ENCODE peak calls at places on chromosomes 2 and 18, in four cellular contexts. B, V, I and X are unnamed samples.

GRCh38 chr2:64697286-64698023 is 43.7 kb upstream of the SERTAD2 start:
- DNase-seq in B (no peak), V (no peak), I (no peak), X (no peak)

GRCh38 chr2:216632952-216633615 is at the start of gene IGFBP2:
- DNase-seq in B (no peak), V (peak; percentile 96), I (no peak), X (no peak)

GRCh38 chr2:197298609-197299008 is 12.0 kb downstream of the ANKRD44 start:
- DNase-seq in B (no peak), V (no peak), I (no peak), X (no peak)

GRCh38 chr2:150147889-150148683 is 339.4 kb downstream of the RND3 start:
- DNase-seq in B (no peak), V (no peak), I (no peak), X (no peak)

GRCh38 chr2:50492452-50492851 is 539.5 kb downstream of the NRXN1 start:
- DNase-seq in B (peak; percentile 54), V (peak; percentile 57), I (peak; percentile 3), X (peak; percentile 6)

GRCh38 chr2:15674637-15675455 is 83.2 kb downstream of the DDX1 start:
- DNase-seq in B (no peak), V (no peak), I (no peak), X (no peak)

GRCh38 chr2:12918841-12919445 is 202.2 kb downstream of the TRIB2 start:
- DNase-seq in B (no peak), V (no peak), I (no peak), X (no peak)

GRCh38 chr2:72439892-72440291 is 292.2 kb upstream of the CYP26B1 start:
- DNase-seq in B (no peak), V (no peak), I (no peak), X (no peak)

GRCh38 chr18:43735570-43735969 is 458.3 kb upstream of the SYT4 start:
- DNase-seq in B (no peak), V (no peak), I (no peak), X (no peak)

GRCh38 chr2:48147719-48148118 is 241.4 kb upstream of the FBXO11 start:
- DNase-seq in B (no peak), V (no peak), I (no peak), X (no peak)

GRCh38 chr2:24883946-24884345 is 36.1 kb downstream of the ADCY3 start:
- DNase-seq in B (no peak), V (no peak), I (no peak), X (no peak)

GRCh38 chr2:55415300-55415699 is 4.4 kb downstream of the CCDC88A start:
- DNase-seq in B (no peak), V (no peak), I (no peak), X (no peak)

GRCh38 chr2:10954856-10955818 is 43.4 kb downstream of the KCNF1 start:
- DNase-seq in B (no peak), V (no peak), I (no peak), X (no peak)

GRCh38 chr2:16824472-16824871 is 158.8 kb upstream of the CYRIA start:
- DNase-seq in B (no peak), V (no peak), I (no peak), X (no peak)

GRCh38 chr2:129233166-129233565 is 746.3 kb upstream of the RAB6C start:
- DNase-seq in B (no peak), V (no peak), I (no peak), X (no peak)

GRCh38 chr2:212537311-212538155 is 1.1 kb downstream of the ERBB4 start:
- DNase-seq in B (no peak), V (peak; percentile 69), I (no peak), X (no peak)

GRCh38 chr18:78967692-78968091 is 11.9 kb upstream of the SALL3 start:
- DNase-seq in B (no peak), V (no peak), I (no peak), X (no peak)

GRCh38 chr2:187949859-187950258 is 341.8 kb upstream of the GULP1 start:
- DNase-seq in B (no peak), V (no peak), I (no peak), X (no peak)

GRCh38 chr2:64104944-64105343 is 39.3 kb downstream of the PELI1 start:
- DNase-seq in B (no peak), V (peak; percentile 6), I (no peak), X (no peak)

GRCh38 chr2:10382313-10383061 is 65.6 kb downstream of the ODC1 start:
- DNase-seq in B (no peak), V (no peak), I (no peak), X (no peak)

GRCh38 chr2:95266781-95267430 is 7.3 kb upstream of the PROM2 start:
- DNase-seq in B (no peak), V (no peak), I (no peak), X (no peak)

GRCh38 chr2:36414307-36414706 is 58.7 kb downstream of the CRIM1 start:
- DNase-seq in B (no peak), V (no peak), I (no peak), X (no peak)

GRCh38 chr2:180753809-180754761 is 226.3 kb upstream of the UBE2E3 start:
- DNase-seq in B (no peak), V (no peak), I (no peak), X (no peak)

GRCh38 chr2:232292395-232293154 is 86.0 kb upstream of the ALPP start:
- DNase-seq in B (peak; percentile 58), V (peak; percentile 25), I (peak; percentile 47), X (peak; percentile 40)

GRCh38 chr2:126858991-126859390 is 39.7 kb upstream of the TEX51 start:
- DNase-seq in B (no peak), V (no peak), I (no peak), X (no peak)

GRCh38 chr2:28325567-28326468 is 66.8 kb upstream of the FOSL2 start:
- DNase-seq in B (no peak), V (peak; percentile 59), I (no peak), X (no peak)

GRCh38 chr2:170361359-170361936 is 183.5 kb downstream of the MYO3B start:
- DNase-seq in B (peak; percentile 48), V (peak; percentile 32), I (no peak), X (no peak)

GRCh38 chr2:174495365-174496012 is 8.7 kb upstream of the GPR155 start:
- DNase-seq in B (no peak), V (no peak), I (no peak), X (no peak)

GRCh38 chr2:14633031-14633430 is 514 bp downstream of the LRATD1 start:
- DNase-seq in B (no peak), V (no peak), I (no peak), X (no peak)

GRCh38 chr18:38087538-38087937 is 521.9 kb upstream of the CELF4 start:
- DNase-seq in B (no peak), V (no peak), I (no peak), X (no peak)

GRCh38 chr2:217729426-217730058 is 273.3 kb downstream of the TNS1 start:
- DNase-seq in B (no peak), V (peak; percentile 68), I (no peak), X (no peak)

GRCh38 chr18:10123006-10123950 is 209.5 kb downstream of the VAPA start:
- DNase-seq in B (no peak), V (no peak), I (no peak), X (no peak)

GRCh38 chr18:10121028-10121427 is 207.2 kb downstream of the VAPA start:
- DNase-seq in B (no peak), V (no peak), I (no peak), X (no peak)

GRCh38 chr18:10120622-10121021 is 206.8 kb downstream of the VAPA start:
- DNase-seq in B (no peak), V (no peak), I (no peak), X (no peak)

GRCh38 chr18:10124071-10124470 is 210.3 kb downstream of the VAPA start:
- DNase-seq in B (no peak), V (no peak), I (no peak), X (no peak)

GRCh38 chr18:10122116-10122515 is 208.3 kb downstream of the VAPA start:
- DNase-seq in B (no peak), V (no peak), I (no peak), X (no peak)
- TF ChIP-seq TAF1 in B (no peak), V (no peak), I (no peak), X (no peak)

GRCh38 chr18:22056962-22057361 is 112.4 kb upstream of the GATA6 start:
- DNase-seq in B (no peak), V (no peak), I (no peak), X (no peak)
- TF ChIP-seq POLR2AphosphoS5 in B (no peak), V (no peak), I (no peak), X (no peak)

GRCh38 chr18:9546468-9546867 is 67.9 kb downstream of the PPP4R1 start:
- DNase-seq in B (no peak), V (no peak), I (no peak), X (no peak)
- TF ChIP-seq TAF1 in B (no peak), V (no peak), I (no peak), X (no peak)

GRCh38 chr2:7626139-7626537 is 708.9 kb downstream of the RNF144A start:
- DNase-seq in B (no peak), V (no peak), I (no peak), X (no peak)
- TF ChIP-seq POLR2AphosphoS5 in B (no peak), V (no peak), I (no peak), X (no peak)

DNA sequence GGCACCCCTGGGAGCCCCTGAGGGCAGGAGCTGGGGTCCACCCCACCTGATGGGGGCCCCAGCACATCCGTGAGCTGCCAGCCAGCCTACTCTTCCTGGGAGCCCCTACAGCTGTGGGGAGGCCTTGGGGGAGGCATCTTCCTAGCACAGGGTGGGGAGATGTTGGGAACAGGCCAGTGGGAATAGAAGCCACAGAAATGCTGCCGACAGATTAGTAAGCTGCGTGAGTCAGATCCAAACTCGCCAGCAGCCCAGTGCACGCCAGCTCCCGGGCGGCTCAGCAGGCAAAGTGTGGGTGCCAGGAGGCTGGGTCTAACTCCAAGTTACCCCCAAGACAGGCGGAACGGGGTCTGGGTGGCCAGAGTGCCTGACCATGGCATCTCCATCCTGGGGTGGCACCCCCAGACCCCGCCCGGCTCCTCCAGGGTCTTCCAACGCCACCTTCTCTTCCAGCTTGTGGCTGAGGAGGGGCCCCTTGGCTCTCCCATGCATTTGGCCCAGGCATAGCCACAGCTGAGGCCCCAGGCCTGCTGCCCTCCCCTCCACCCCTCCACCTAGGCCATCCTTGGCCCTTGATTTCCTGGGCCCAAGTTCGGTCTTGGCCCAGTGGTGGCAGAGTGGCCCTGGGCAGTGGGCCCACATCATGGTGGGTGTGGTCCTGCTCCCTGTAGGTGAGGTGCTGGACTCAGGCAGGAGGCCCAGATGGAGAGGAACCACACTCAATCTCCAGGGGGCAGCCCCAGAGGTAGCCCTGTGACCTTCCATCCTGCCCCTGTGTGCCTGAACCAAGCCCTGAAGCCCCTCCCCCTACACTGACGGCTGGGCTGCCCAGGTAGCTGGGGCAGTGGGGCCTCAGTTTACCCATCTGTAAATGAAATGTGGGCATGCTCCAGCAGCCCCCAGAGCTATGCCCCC is 15.4 kb downstream of the CROCC2 start:
- DNase-seq in B (no peak), V (peak; percentile 25), I (no peak), X (no peak)
- TF ChIP-seq TAF1 in B (no peak), V (no peak), I (no peak), X (no peak)